ENCODE peak calls at places on chromosomes 5 and 9, in five cellular contexts. P, B, J, D and F are unnamed samples.

GRCh38 chr9:119483153-119483552 is 113.9 kb upstream of the BRINP1 start:
- DNase-seq in P (no peak), B (no peak), J (no peak), D (no peak), F (no peak)

GRCh38 chr5:174552428-174552827 is 172.0 kb upstream of the MSX2 start:
- DNase-seq in P (no peak), B (no peak), J (no peak), D (peak; percentile 25), F (no peak)

GRCh38 chr5:128537306-128537998 is 593 bp downstream of the FBN2 start:
- DNase-seq in P (peak; percentile 38), B (peak; percentile 56), J (no peak), D (peak; percentile 50), F (no peak)

GRCh38 chr5:132883261-132883834 is 9.9 kb downstream of the LEAP2 start:
- DNase-seq in P (peak; percentile 20), B (peak; percentile 77), J (peak; percentile 16), D (peak; percentile 28), F (peak; percentile 28)

GRCh38 chr9:108869092-108869725 is 7.1 kb downstream of the ACTL7A start:
- DNase-seq in P (no peak), B (no peak), J (peak; percentile 87), D (no peak), F (no peak)

GRCh38 chr9:112752334-112753110 is 2.0 kb downstream of the SNX30 start:
- DNase-seq in P (no peak), B (peak; percentile 53), J (no peak), D (no peak), F (no peak)

GRCh38 chr5:127406326-127407121 is 110.9 kb upstream of the PRRC1 start:
- DNase-seq in P (no peak), B (no peak), J (no peak), D (no peak), F (no peak)

GRCh38 chr5:92518318-92518913 is 1062.6 kb downstream of the NR2F1-AS1 start:
- DNase-seq in P (peak; percentile 22), B (peak; percentile 69), J (peak; percentile 15), D (no peak), F (no peak)

GRCh38 chr9:138067594-138068367 is 190.2 kb downstream of the CACNA1B start:
- DNase-seq in P (no peak), B (no peak), J (no peak), D (no peak), F (no peak)

GRCh38 chr9:34334337-34334824 is 5.0 kb downstream of the NUDT2 start:
- DNase-seq in P (no peak), B (no peak), J (no peak), D (peak; percentile 28), F (no peak)

GRCh38 chr5:41843456-41844112 is 26.6 kb downstream of the OXCT1 start:
- DNase-seq in P (peak; percentile 65), B (peak; percentile 88), J (peak; percentile 7), D (peak; percentile 14), F (no peak)

GRCh38 chr9:124285903-124286291 is 28.1 kb downstream of the NEK6 start:
- DNase-seq in P (no peak), B (peak; percentile 97), J (peak; percentile 91), D (no peak), F (peak; percentile 48)